ENCODE peak calls at places on chromosome 22, in ten cellular contexts. J, Z, X, O, H, D, A, U, W and C are unnamed samples.

GRCh38 chr22:31647516-31647915 is 14.5 kb downstream of the PISD start:
- DNase-seq in A (peak), D (peak), U (no peak), Z (no peak), O (no peak), H (peak), W (no peak), J (peak), X (no peak), C (no peak)

GRCh38 chr22:39996732-39997131 is 2.0 kb downstream of the FAM83F start:
- DNase-seq in J (no peak), X (no peak), H (no peak), Z (no peak), A (no peak), W (no peak), O (no peak), D (no peak), U (no peak), C (no peak)

GRCh38 chr22:26837784-26838520 is 180.6 kb downstream of the MIAT start:
- DNase-seq in U (no peak), W (no peak), A (no peak), H (no peak), Z (no peak), X (no peak), J (no peak), O (peak), D (no peak), C (no peak)

GRCh38 chr22:35212020-35212419 is 45.3 kb upstream of the HMGXB4 start:
- DNase-seq in H (peak), W (no peak), J (peak), D (peak), A (peak), Z (no peak), O (no peak), U (no peak), X (no peak), C (no peak)

GRCh38 chr22:18984564-18984963 is 48.5 kb upstream of the PRODH start:
- DNase-seq in H (no peak), A (no peak), J (no peak), O (no peak), D (no peak), W (no peak), Z (no peak), X (no peak), U (no peak), C (no peak)

GRCh38 chr22:45171830-45172229 is 8.1 kb downstream of the NUP50 start:
- DNase-seq in O (no peak), H (no peak), J (no peak), Z (no peak), A (no peak), W (no peak), X (no peak), D (no peak), U (no peak), C (no peak)

GRCh38 chr22:49934144-49934890 is 15.9 kb downstream of the CRELD2 start:
- DNase-seq in W (peak), A (peak), H (peak), Z (peak), J (no peak), O (peak), X (no peak), D (peak), U (no peak), C (no peak)

GRCh38 chr22:49719046-49719445 is 108.6 kb downstream of the BRD1 start:
- DNase-seq in X (no peak), H (peak), A (no peak), D (no peak), U (no peak), Z (no peak), O (no peak), W (no peak), J (no peak), C (no peak)

GRCh38 chr22:28884754-28885375 is 1.5 kb downstream of the ZNRF3 start:
- DNase-seq in D (no peak), X (no peak), Z (no peak), O (no peak), W (no peak), J (no peak), A (no peak), H (no peak), U (no peak), C (peak)

GRCh38 chr22:19431641-19432091 is at the start of gene HIRA:
- DNase-seq in J (no peak), H (peak), D (peak), X (no peak), O (peak), U (peak), A (peak), W (peak), Z (peak), C (peak)